ENCODE peak calls at places on chromosomes 3 and 15, in four cellular contexts. One of them, this sample, is unnamed.

GRCh38 chr3:17749281-17749680 is 6.8 kb upstream of the TBC1D5 start:
- DNase-seq in ELR: peak
- DNase-seq in fibroblast of mammary gland: peak
- DNase-seq in MV-4-11: peak
- DNase-seq in this sample: no peak

GRCh38 chr15:71252036-71252898 is 137.0 kb downstream of the THSD4 start:
- DNase-seq in ELR: peak
- DNase-seq in fibroblast of mammary gland: no peak
- DNase-seq in MV-4-11: no peak
- DNase-seq in this sample: no peak

GRCh38 chr3:132789959-132790358 is 67.8 kb upstream of the NPHP3 start:
- DNase-seq in MV-4-11: no peak
- DNase-seq in fibroblast of mammary gland: no peak
- DNase-seq in ELR: no peak
- DNase-seq in this sample: no peak

GRCh38 chr3:62229201-62229600 is 144.1 kb downstream of the FEZF2 start:
- DNase-seq in fibroblast of mammary gland: no peak
- DNase-seq in MV-4-11: no peak
- DNase-seq in ELR: no peak
- DNase-seq in this sample: no peak

GRCh38 chr3:150005243-150006102 is 34.8 kb upstream of the PFN2 start:
- DNase-seq in fibroblast of mammary gland: peak
- DNase-seq in ELR: peak
- DNase-seq in MV-4-11: no peak
- DNase-seq in this sample: no peak

GRCh38 chr15:44298878-44299277 is 10.4 kb downstream of the GOLM2 start:
- DNase-seq in fibroblast of mammary gland: peak
- DNase-seq in MV-4-11: no peak
- DNase-seq in ELR: peak
- DNase-seq in this sample: no peak

GRCh38 chr15:48001393-48002059 is 119.3 kb upstream of the SLC24A5 start:
- DNase-seq in ELR: no peak
- DNase-seq in fibroblast of mammary gland: no peak
- DNase-seq in MV-4-11: peak
- DNase-seq in this sample: peak

GRCh38 chr3:11719406-11720219 is 75.9 kb upstream of the VGLL4 start:
- DNase-seq in ELR: peak
- DNase-seq in MV-4-11: no peak
- DNase-seq in fibroblast of mammary gland: no peak
- DNase-seq in this sample: peak

GRCh38 chr3:53195602-53196574 is 34.9 kb downstream of the PRKCD start:
- DNase-seq in fibroblast of mammary gland: peak
- DNase-seq in ELR: peak
- DNase-seq in MV-4-11: peak
- DNase-seq in this sample: peak

GRCh38 chr3:154799801-154800200 is 280.3 kb upstream of the MME start:
- DNase-seq in fibroblast of mammary gland: peak
- DNase-seq in MV-4-11: no peak
- DNase-seq in ELR: peak
- DNase-seq in this sample: no peak

GRCh38 chr3:190560284-190560895 is 46.5 kb downstream of the IL1RAP start:
- DNase-seq in ELR: no peak
- DNase-seq in fibroblast of mammary gland: no peak
- DNase-seq in MV-4-11: no peak
- DNase-seq in this sample: no peak

GRCh38 chr15:79682851-79683288 is 213.9 kb downstream of the MTHFS start:
- DNase-seq in MV-4-11: no peak
- DNase-seq in ELR: peak
- DNase-seq in fibroblast of mammary gland: peak
- DNase-seq in this sample: no peak

GRCh38 chr3:157159037-157159761 is 748 bp downstream of the CCNL1 start:
- DNase-seq in ELR: peak
- DNase-seq in MV-4-11: peak
- DNase-seq in fibroblast of mammary gland: peak
- DNase-seq in this sample: no peak

GRCh38 chr3:14810070-14810732 is 8.6 kb upstream of the FGD5 start:
- DNase-seq in MV-4-11: no peak
- DNase-seq in ELR: no peak
- DNase-seq in fibroblast of mammary gland: no peak
- DNase-seq in this sample: no peak

This sample was measured in GM19239.